ENCODE peak calls at places on chromosomes 12 and 14, in four cellular contexts. W is HCT116, T is K562, P is HepG2. Z is an unnamed sample.
A peak's percentile ranks its signal among the peaks of the same experiment; 100 is the strongest.

GRCh38 chr12:30996752-30997151 is 70.2 kb downstream of the TSPAN11 start:
- DNase-seq in W (no peak), T (no peak), P (no peak), Z (no peak)

GRCh38 chr12:121580959-121581680 is at the start of gene KDM2B:
- DNase-seq in W (no peak), T (peak; percentile 48), P (peak; percentile 63), Z (peak; percentile 59)

GRCh38 chr12:76144253-76144564 is 59.7 kb upstream of the NAP1L1 start:
- DNase-seq in W (no peak), T (no peak), P (no peak), Z (no peak)

GRCh38 chr12:72632286-72632685 is 360.1 kb downstream of the TRHDE start:
- DNase-seq in W (no peak), T (no peak), P (no peak), Z (no peak)

GRCh38 chr12:132546647-132547046 is 56.7 kb downstream of the FBRSL1 start:
- DNase-seq in W (no peak), T (no peak), P (no peak), Z (no peak)

GRCh38 chr14:103179078-103179477 is 55.8 kb downstream of the TNFAIP2 start:
- DNase-seq in W (no peak), T (no peak), P (no peak), Z (no peak)

GRCh38 chr12:20508362-20508761 is 140.0 kb downstream of the PDE3A start:
- DNase-seq in W (no peak), T (no peak), P (no peak), Z (no peak)

GRCh38 chr12:27554421-27555186 is 30.6 kb downstream of the PPFIBP1 start:
- DNase-seq in W (no peak), T (no peak), P (no peak), Z (no peak)

GRCh38 chr12:103561174-103561573 is 25.9 kb upstream of the STAB2 start:
- DNase-seq in W (no peak), T (no peak), P (no peak), Z (no peak)

GRCh38 chr14:105173901-105174894 is 5.6 kb upstream of the JAG2 start:
- DNase-seq in W (no peak), T (no peak), P (no peak), Z (no peak)

GRCh38 chr12:99092100-99092851 is 447.2 kb downstream of the APAF1 start:
- DNase-seq in W (no peak), T (no peak), P (no peak), Z (no peak)

GRCh38 chr14:94697773-94698556 is 71.9 kb downstream of the GSC start:
- DNase-seq in W (no peak), T (no peak), P (no peak), Z (no peak)

GRCh38 chr12:125262866-125263265 is 197.6 kb downstream of the AACS start:
- DNase-seq in W (no peak), T (no peak), P (no peak), Z (no peak)

GRCh38 chr14:77403798-77404197 is 19.5 kb downstream of the NOXRED1 start:
- DNase-seq in W (no peak), T (no peak), P (no peak), Z (no peak)

GRCh38 chr14:75542585-75543091 is 20.4 kb downstream of the BATF start:
- DNase-seq in W (no peak), T (peak; percentile 23), P (no peak), Z (no peak)

GRCh38 chr12:93896427-93896826 is 219.3 kb downstream of the CRADD start:
- DNase-seq in W (no peak), T (peak; percentile 33), P (no peak), Z (no peak)

GRCh38 chr12:57603758-57604453 is 718 bp upstream of the DTX3 start:
- DNase-seq in W (no peak), T (no peak), P (no peak), Z (peak; percentile 52)

GRCh38 chr14:47167407-47167806 is 508.0 kb downstream of the MDGA2 start:
- DNase-seq in W (no peak), T (no peak), P (no peak), Z (no peak)

GRCh38 chr14:50047274-50047676 is 69.1 kb downstream of the VCPKMT start:
- DNase-seq in W (no peak), T (no peak), P (peak; percentile 79), Z (no peak)

GRCh38 chr12:57826400-57826799 is 7.9 kb upstream of the AVIL start:
- DNase-seq in W (no peak), T (no peak), P (no peak), Z (no peak)

GRCh38 chr12:96495155-96495554 is 5.8 kb downstream of the CFAP54 start:
- DNase-seq in W (no peak), T (no peak), P (no peak), Z (no peak)

GRCh38 chr14:63297387-63297786 is 21.3 kb downstream of the GPHB5 start:
- DNase-seq in W (no peak), T (no peak), P (no peak), Z (no peak)

GRCh38 chr12:92302041-92302829 is 156.6 kb upstream of the BTG1 start:
- DNase-seq in W (no peak), T (no peak), P (no peak), Z (no peak)

GRCh38 chr14:21476526-21476924 is 234 bp downstream of the RAB2B start:
- DNase-seq in W (no peak), T (peak; percentile 80), P (peak; percentile 88), Z (no peak)

GRCh38 chr14:23175823-23176222 is 7.6 kb downstream of the SLC7A8 start:
- DNase-seq in W (no peak), T (no peak), P (no peak), Z (no peak)

GRCh38 chr12:106139422-106140141 is 828 bp upstream of the NUAK1 start:
- DNase-seq in W (peak; percentile 56), T (no peak), P (peak; percentile 52), Z (peak; percentile 89)

GRCh38 chr12:45613306-45613705 is 116.2 kb upstream of the ARID2 start:
- DNase-seq in W (no peak), T (no peak), P (no peak), Z (no peak)

GRCh38 chr12:56298828-56299227 is 1.3 kb downstream of the CS start:
- DNase-seq in W (no peak), T (no peak), P (no peak), Z (no peak)

GRCh38 chr12:56297400-56297799 is 2.7 kb downstream of the CS start:
- DNase-seq in W (no peak), T (no peak), P (no peak), Z (no peak)

GRCh38 chr12:56288705-56289387 is 11.3 kb downstream of the CS start:
- DNase-seq in W (no peak), T (no peak), P (no peak), Z (no peak)

GRCh38 chr12:56296207-56296785 is 3.8 kb downstream of the CS start:
- DNase-seq in W (no peak), T (no peak), P (no peak), Z (no peak)

GRCh38 chr12:56293785-56294184 is 6.3 kb downstream of the CS start:
- DNase-seq in W (no peak), T (no peak), P (no peak), Z (no peak)
- TF ChIP-seq FOSL1 in W (no peak), T (no peak), P (no peak), Z (no peak)

GRCh38 chr14:99534333-99534732 is 53.1 kb downstream of the CCNK start:
- DNase-seq in W (no peak), T (no peak), P (no peak), Z (no peak)
- H3K4me2 ChIP-seq in W (no peak overlapping the region), T (no peak overlapping the region), P (no peak overlapping the region), Z (no peak overlapping the region)

DNA sequence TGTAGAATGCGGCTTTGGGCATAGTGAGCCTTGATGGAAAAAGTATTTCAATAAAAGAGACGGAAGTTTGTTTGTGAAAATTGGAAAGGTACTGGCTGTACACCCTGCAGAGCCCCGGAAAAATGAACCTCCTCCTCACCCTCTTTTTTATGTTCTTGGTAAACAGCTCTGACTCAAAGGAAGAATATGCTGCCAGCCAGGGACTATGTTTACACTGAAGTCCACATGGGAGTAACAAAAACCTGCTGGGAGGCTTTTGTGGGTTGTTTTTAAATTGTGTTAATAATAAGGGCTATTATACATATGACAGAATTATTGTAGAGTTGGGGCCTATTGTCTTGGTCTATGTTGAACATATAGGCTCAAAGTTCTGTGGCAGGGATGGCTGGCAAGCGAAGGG is 70.7 kb downstream of the TTC8 start:
- DNase-seq in W (no peak), T (no peak), P (no peak), Z (no peak)
- TF ChIP-seq ZNF274 in W (no peak), T (no peak), P (no peak), Z (no peak)

GRCh38 chr12:62297321-62297720 is 37.1 kb downstream of the USP15 start:
- DNase-seq in W (no peak), T (no peak), P (no peak), Z (no peak)

GRCh38 chr12:62296001-62296400 is 35.8 kb downstream of the USP15 start:
- DNase-seq in W (no peak), T (no peak), P (no peak), Z (no peak)

GRCh38 chr12:62291888-62292760 is 31.9 kb downstream of the USP15 start:
- DNase-seq in W (no peak), T (no peak), P (peak; percentile 9), Z (no peak)

GRCh38 chr12:62292761-62293446 is 32.7 kb downstream of the USP15 start:
- DNase-seq in W (no peak), T (no peak), P (no peak), Z (no peak)

DNA sequence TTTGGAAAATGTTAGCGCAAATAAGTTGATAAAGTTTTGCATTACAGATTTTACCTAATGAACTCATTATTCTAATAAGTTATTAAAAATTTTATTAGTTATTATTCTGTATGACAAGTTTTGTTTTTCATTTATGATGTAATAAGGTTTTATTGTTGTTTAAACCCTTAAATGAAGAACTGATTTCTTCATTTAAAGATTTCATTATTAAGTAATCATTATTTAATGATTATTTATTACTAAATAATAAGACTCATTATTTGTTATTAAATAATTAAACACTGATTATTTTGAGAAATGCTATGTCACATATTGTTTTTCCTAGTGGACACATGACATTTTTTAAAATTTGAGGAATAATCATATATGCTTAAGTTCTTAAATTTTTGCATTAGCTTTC is 34.2 kb downstream of the USP15 start:
- DNase-seq in W (no peak), T (no peak), P (no peak), Z (no peak)
- TF ChIP-seq FOSL1 in W (no peak), T (no peak), P (no peak), Z (no peak)